ENCODE peak calls at places on chromosome 15, in nine cellular contexts. P is hypothalamus, H is cortex of kidney, O is GM23248, L is tibial nerve, U is AG08395, J is COR-L47, E is nucleus accumbens, S is ovary. R is an unnamed sample.

GRCh38 chr15:43648649-43649429 is at the start of gene CATSPER2:
- DNase-seq in E (no peak), P (no peak), O (no peak), S (no peak), L (no peak), U (no peak), H (no peak), J (no peak), R (no peak)

GRCh38 chr15:39361497-39361896 is 219.4 kb upstream of the THBS1 start:
- DNase-seq in O (no peak), L (no peak), P (no peak), U (no peak), E (no peak), J (no peak), S (no peak), H (no peak), R (no peak)

GRCh38 chr15:45091161-45091560 is 22.8 kb downstream of the DUOX2 start:
- DNase-seq in E (no peak), O (peak; percentile 72), J (no peak), S (no peak), P (no peak), L (no peak), H (no peak), U (peak; percentile 63), R (no peak)

GRCh38 chr15:74129411-74130088 is 836 bp upstream of the ISLR2 start:
- DNase-seq in H (no peak), U (no peak), J (no peak), L (no peak), E (no peak), P (no peak), O (peak; percentile 40), S (no peak), R (no peak)

GRCh38 chr15:98375513-98376360 is 272.6 kb upstream of the IGF1R start:
- DNase-seq in E (no peak), P (no peak), H (no peak), O (no peak), S (no peak), J (peak; percentile 15), U (no peak), L (no peak), R (no peak)

GRCh38 chr15:80989110-80989517 is 505 bp downstream of the MESD start:
- DNase-seq in L (no peak), J (no peak), H (no peak), U (no peak), O (no peak), E (no peak), P (no peak), S (no peak), R (no peak)

GRCh38 chr15:74252291-74253080 is 16.4 kb downstream of the CCDC33 start:
- DNase-seq in P (no peak), O (peak; percentile 85), H (no peak), E (no peak), J (no peak), L (no peak), S (no peak), U (peak; percentile 35), R (no peak)

GRCh38 chr15:81054236-81054635 is 53.5 kb downstream of the TLNRD1 start:
- DNase-seq in P (no peak), E (no peak), S (no peak), O (peak; percentile 76), L (no peak), J (no peak), U (no peak), H (no peak), R (no peak)

GRCh38 chr15:70410371-70410975 is 312.8 kb upstream of the TLE3 start:
- DNase-seq in H (no peak), L (no peak), O (no peak), U (no peak), P (no peak), J (no peak), E (no peak), S (no peak), R (no peak)

GRCh38 chr15:41983621-41984571 is 11.5 kb upstream of the EHD4 start:
- DNase-seq in J (no peak), S (no peak), E (no peak), H (no peak), P (no peak), O (no peak), L (no peak), U (no peak), R (no peak)

GRCh38 chr15:91338763-91339162 is 238.7 kb downstream of the SV2B start:
- DNase-seq in U (peak; percentile 3), L (no peak), P (no peak), O (peak; percentile 34), H (no peak), S (no peak), J (no peak), E (no peak), R (no peak)

GRCh38 chr15:89827821-89828220 is 13.2 kb upstream of the ANPEP start:
- DNase-seq in U (no peak), H (no peak), O (no peak), E (no peak), S (no peak), L (no peak), P (no peak), J (no peak), R (no peak)

GRCh38 chr15:60673918-60674558 is 195.1 kb upstream of the ICE2 start:
- DNase-seq in H (no peak), P (no peak), L (no peak), E (no peak), U (peak; percentile 92), O (peak; percentile 98), S (peak; percentile 74), J (peak; percentile 68), R (peak; percentile 69)

GRCh38 chr15:34754674-34755418 is at the start of gene GJD2:
- DNase-seq in L (no peak), U (no peak), E (no peak), J (peak; percentile 46), S (no peak), P (no peak), O (peak; percentile 19), H (no peak), R (peak; percentile 75)

GRCh38 chr15:51097553-51098330 is 3.0 kb upstream of the TNFAIP8L3 start:
- DNase-seq in U (peak; percentile 84), S (no peak), E (no peak), L (no peak), O (peak; percentile 86), H (no peak), P (no peak), J (no peak), R (no peak)

GRCh38 chr15:74406992-74407705 is 26.6 kb downstream of the SEMA7A start:
- DNase-seq in S (peak; percentile 59), J (no peak), U (peak; percentile 98), H (no peak), L (no peak), O (peak; percentile 97), P (no peak), E (no peak), R (no peak)

GRCh38 chr15:63909819-63910437 is 76.2 kb upstream of the HERC1 start:
- DNase-seq in E (no peak), L (no peak), P (no peak), O (peak; percentile 80), H (no peak), S (no peak), J (no peak), U (peak; percentile 84), R (no peak)

GRCh38 chr15:67065531-67066005 is at the start of gene SMAD3:
- DNase-seq in J (peak; percentile 19), O (peak; percentile 97), S (peak; percentile 88), P (peak; percentile 63), H (peak; percentile 71), L (peak; percentile 78), E (peak; percentile 32), U (peak; percentile 93), R (peak; percentile 95)

GRCh38 chr15:66855039-66855438 is 153.0 kb downstream of the SMAD6 start:
- DNase-seq in L (no peak), S (no peak), E (no peak), H (no peak), U (no peak), O (peak; percentile 40), J (no peak), P (no peak), R (no peak)

GRCh38 chr15:101244039-101244781 is 7.6 kb downstream of the CHSY1 start:
- DNase-seq in H (no peak), J (no peak), U (peak; percentile 39), P (no peak), E (no peak), O (no peak), L (no peak), S (no peak), R (no peak)

GRCh38 chr15:69080203-69080957 is 65.9 kb downstream of the NOX5 start:
- DNase-seq in U (no peak), S (no peak), H (no peak), E (no peak), P (no peak), J (peak; percentile 57), L (no peak), O (peak; percentile 13), R (no peak)

GRCh38 chr15:23072633-23073032 is 33.3 kb upstream of the TUBGCP5 start:
- DNase-seq in P (no peak), O (no peak), L (no peak), H (no peak), S (no peak), J (no peak), E (no peak), U (no peak), R (no peak)

GRCh38 chr15:75817151-75817935 is 25.9 kb upstream of the UBE2Q2 start:
- DNase-seq in U (no peak), J (no peak), E (no peak), H (no peak), O (peak; percentile 51), L (no peak), S (no peak), P (no peak), R (no peak)

GRCh38 chr15:100696452-100696851 is 94.1 kb downstream of the ASB7 start:
- DNase-seq in U (no peak), S (no peak), P (no peak), J (no peak), E (no peak), O (no peak), L (no peak), H (no peak), R (no peak)

GRCh38 chr15:46277994-46278885 is 643.4 kb downstream of the SQOR start:
- DNase-seq in S (no peak), H (no peak), E (no peak), O (no peak), P (no peak), J (peak; percentile 83), U (no peak), L (no peak), R (no peak)

GRCh38 chr15:99096173-99096893 is 8.5 kb upstream of the SYNM start:
- DNase-seq in U (no peak), J (no peak), P (no peak), L (no peak), O (no peak), E (no peak), H (no peak), S (no peak), R (no peak)

GRCh38 chr15:67067930-67068542 is 2.6 kb downstream of the SMAD3 start:
- DNase-seq in H (no peak), L (no peak), P (no peak), S (no peak), O (peak; percentile 56), E (no peak), J (no peak), U (no peak), R (no peak)

GRCh38 chr15:66288796-66289195 is 4.6 kb upstream of the DIS3L start:
- DNase-seq in S (no peak), U (no peak), P (no peak), O (no peak), H (no peak), E (no peak), J (no peak), L (no peak), R (no peak)

GRCh38 chr15:67127334-67127664 is 61.9 kb downstream of the SMAD3 start:
- DNase-seq in H (no peak), O (no peak), P (no peak), L (no peak), J (no peak), U (no peak), E (no peak), S (no peak), R (no peak)

GRCh38 chr15:71755092-71755491 is 55.3 kb upstream of the NR2E3 start:
- DNase-seq in H (no peak), O (no peak), S (no peak), P (no peak), E (no peak), U (no peak), L (no peak), J (no peak), R (no peak)

GRCh38 chr15:89132611-89133242 is 44.5 kb downstream of the ABHD2 start:
- DNase-seq in L (no peak), E (no peak), S (no peak), U (no peak), O (no peak), P (no peak), H (no peak), J (no peak), R (no peak)